ENCODE peak calls at places on chromosomes 1 and 21, in nine cellular contexts. One of them, this sample, is unnamed.

GRCh38 chr1:21931171-21932093 is 5.7 kb downstream of the HSPG2 start:
- DNase-seq in pancreas: no peak
- DNase-seq in fibroblast of lung: peak; percentile 95
- DNase-seq in lung: peak; percentile 82
- DNase-seq in uterus: peak; percentile 67
- DNase-seq in tibial nerve: peak; percentile 59
- DNase-seq in neuronal stem cell: no peak
- DNase-seq in NT2/D1: no peak
- DNase-seq in aorta: peak; percentile 90
- DNase-seq in this sample: no peak

GRCh38 chr1:194618101-194618500 is 1431.7 kb upstream of the B3GALT2 start:
- DNase-seq in neuronal stem cell: no peak
- DNase-seq in lung: no peak
- DNase-seq in uterus: no peak
- DNase-seq in pancreas: no peak
- DNase-seq in aorta: no peak
- DNase-seq in fibroblast of lung: no peak
- DNase-seq in NT2/D1: no peak
- DNase-seq in tibial nerve: no peak
- DNase-seq in this sample: no peak

GRCh38 chr1:176110203-176110602 is 96.9 kb downstream of the COP1 start:
- DNase-seq in fibroblast of lung: peak; percentile 58
- DNase-seq in aorta: no peak
- DNase-seq in pancreas: no peak
- DNase-seq in neuronal stem cell: no peak
- DNase-seq in tibial nerve: no peak
- DNase-seq in lung: no peak
- DNase-seq in NT2/D1: no peak
- DNase-seq in uterus: no peak
- DNase-seq in this sample: no peak

GRCh38 chr1:91844862-91845528 is 41.0 kb downstream of the TGFBR3 start:
- DNase-seq in uterus: peak; percentile 68
- DNase-seq in lung: peak; percentile 41
- DNase-seq in pancreas: no peak
- DNase-seq in fibroblast of lung: peak; percentile 88
- DNase-seq in neuronal stem cell: no peak
- DNase-seq in NT2/D1: no peak
- DNase-seq in tibial nerve: peak; percentile 63
- DNase-seq in aorta: peak; percentile 52
- DNase-seq in this sample: no peak

GRCh38 chr1:171142081-171142450 is 43.0 kb upstream of the FMO2 start:
- DNase-seq in neuronal stem cell: no peak
- DNase-seq in aorta: peak; percentile 68
- DNase-seq in uterus: peak; percentile 71
- DNase-seq in fibroblast of lung: peak; percentile 54
- DNase-seq in NT2/D1: no peak
- DNase-seq in tibial nerve: peak; percentile 76
- DNase-seq in lung: peak; percentile 42
- DNase-seq in pancreas: peak; percentile 20
- DNase-seq in this sample: no peak

GRCh38 chr21:46226920-46227599 is 1.5 kb downstream of the LSS start:
- DNase-seq in lung: no peak
- DNase-seq in uterus: no peak
- DNase-seq in tibial nerve: no peak
- DNase-seq in neuronal stem cell: no peak
- DNase-seq in NT2/D1: no peak
- DNase-seq in pancreas: no peak
- DNase-seq in fibroblast of lung: peak; percentile 27
- DNase-seq in aorta: peak; percentile 39
- DNase-seq in this sample: no peak

GRCh38 chr1:32066489-32066873 is 6.3 kb upstream of the TMEM39B start:
- DNase-seq in tibial nerve: peak; percentile 80
- DNase-seq in lung: peak; percentile 91
- DNase-seq in neuronal stem cell: no peak
- DNase-seq in aorta: peak; percentile 88
- DNase-seq in pancreas: peak; percentile 60
- DNase-seq in fibroblast of lung: peak; percentile 76
- DNase-seq in uterus: no peak
- DNase-seq in NT2/D1: no peak
- DNase-seq in this sample: no peak

GRCh38 chr1:246117066-246117791 is 389.9 kb downstream of the SMYD3 start:
- DNase-seq in pancreas: peak; percentile 58
- DNase-seq in neuronal stem cell: no peak
- DNase-seq in uterus: no peak
- DNase-seq in fibroblast of lung: peak; percentile 50
- DNase-seq in aorta: no peak
- DNase-seq in lung: peak; percentile 34
- DNase-seq in tibial nerve: peak; percentile 12
- DNase-seq in NT2/D1: peak; percentile 54
- DNase-seq in this sample: peak; percentile 20

GRCh38 chr1:183926978-183927377 is 110.5 kb downstream of the COLGALT2 start:
- DNase-seq in tibial nerve: no peak
- DNase-seq in pancreas: no peak
- DNase-seq in neuronal stem cell: no peak
- DNase-seq in NT2/D1: no peak
- DNase-seq in aorta: no peak
- DNase-seq in uterus: no peak
- DNase-seq in lung: no peak
- DNase-seq in fibroblast of lung: peak; percentile 81
- DNase-seq in this sample: no peak

GRCh38 chr1:155051777-155052398 is 772 bp downstream of the ADAM15 start:
- DNase-seq in pancreas: peak; percentile 54
- DNase-seq in aorta: peak; percentile 77
- DNase-seq in neuronal stem cell: no peak
- DNase-seq in fibroblast of lung: peak; percentile 23
- DNase-seq in NT2/D1: no peak
- DNase-seq in tibial nerve: peak; percentile 31
- DNase-seq in uterus: peak; percentile 67
- DNase-seq in lung: peak; percentile 75
- DNase-seq in this sample: no peak

GRCh38 chr1:58608297-58608696 is 31.2 kb upstream of the TACSTD2 start:
- DNase-seq in lung: no peak
- DNase-seq in neuronal stem cell: no peak
- DNase-seq in tibial nerve: no peak
- DNase-seq in fibroblast of lung: peak; percentile 63
- DNase-seq in NT2/D1: no peak
- DNase-seq in uterus: no peak
- DNase-seq in aorta: no peak
- DNase-seq in pancreas: no peak
- DNase-seq in this sample: no peak

GRCh38 chr1:42003433-42003832 is 84.7 kb upstream of the HIVEP3 start:
- DNase-seq in aorta: no peak
- DNase-seq in NT2/D1: no peak
- DNase-seq in uterus: no peak
- DNase-seq in neuronal stem cell: no peak
- DNase-seq in fibroblast of lung: no peak
- DNase-seq in tibial nerve: no peak
- DNase-seq in pancreas: no peak
- DNase-seq in lung: peak; percentile 76
- DNase-seq in this sample: no peak

GRCh38 chr1:10816743-10817369 is 20.4 kb upstream of the CASZ1 start:
- DNase-seq in tibial nerve: no peak
- DNase-seq in neuronal stem cell: no peak
- DNase-seq in fibroblast of lung: no peak
- DNase-seq in NT2/D1: no peak
- DNase-seq in aorta: no peak
- DNase-seq in lung: no peak
- DNase-seq in uterus: no peak
- DNase-seq in pancreas: no peak
- DNase-seq in this sample: no peak

GRCh38 chr1:26293911-26294463 is 12.4 kb downstream of the UBXN11 start:
- DNase-seq in tibial nerve: no peak
- DNase-seq in aorta: no peak
- DNase-seq in lung: no peak
- DNase-seq in NT2/D1: no peak
- DNase-seq in neuronal stem cell: no peak
- DNase-seq in fibroblast of lung: no peak
- DNase-seq in uterus: no peak
- DNase-seq in pancreas: no peak
- DNase-seq in this sample: no peak

GRCh38 chr1:26291433-26291832 is 11.5 kb downstream of the SH3BGRL3 start:
- DNase-seq in tibial nerve: no peak
- DNase-seq in lung: no peak
- DNase-seq in fibroblast of lung: no peak
- DNase-seq in neuronal stem cell: no peak
- DNase-seq in uterus: no peak
- DNase-seq in aorta: no peak
- DNase-seq in NT2/D1: no peak
- DNase-seq in pancreas: no peak
- DNase-seq in this sample: no peak

GRCh38 chr1:26290416-26291261 is 10.8 kb downstream of the SH3BGRL3 start:
- DNase-seq in uterus: no peak
- DNase-seq in aorta: no peak
- DNase-seq in pancreas: no peak
- DNase-seq in fibroblast of lung: no peak
- DNase-seq in NT2/D1: no peak
- DNase-seq in tibial nerve: no peak
- DNase-seq in neuronal stem cell: no peak
- DNase-seq in lung: no peak
- DNase-seq in this sample: no peak

GRCh38 chr1:26290061-26290415 is 10.2 kb downstream of the SH3BGRL3 start:
- DNase-seq in pancreas: no peak
- DNase-seq in aorta: no peak
- DNase-seq in NT2/D1: no peak
- DNase-seq in lung: no peak
- DNase-seq in tibial nerve: no peak
- DNase-seq in uterus: no peak
- DNase-seq in neuronal stem cell: no peak
- DNase-seq in fibroblast of lung: no peak
- DNase-seq in this sample: no peak

DNA sequence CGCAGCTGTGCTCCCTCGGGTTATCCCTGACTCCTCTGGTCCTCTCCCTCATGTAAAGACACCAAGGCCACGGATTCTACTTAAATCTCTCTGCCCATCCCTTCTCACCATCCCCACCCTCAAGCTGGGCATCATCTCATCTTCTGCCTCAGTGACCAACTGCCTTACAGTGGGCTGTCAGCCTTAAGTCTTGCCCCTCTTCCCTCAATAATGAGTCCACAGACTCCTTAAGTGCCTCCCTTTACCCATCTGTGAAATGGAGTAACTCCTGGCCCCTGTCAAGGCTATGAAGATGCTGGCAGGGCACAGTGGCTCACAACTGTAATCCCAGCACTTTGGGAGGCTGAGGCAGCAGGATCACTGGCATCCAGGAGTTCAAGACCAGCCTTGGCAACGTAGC is 12.1 kb downstream of the SH3BGRL3 start:
- DNase-seq in lung: no peak
- DNase-seq in pancreas: no peak
- DNase-seq in NT2/D1: no peak
- DNase-seq in fibroblast of lung: no peak
- DNase-seq in tibial nerve: no peak
- DNase-seq in aorta: no peak
- DNase-seq in uterus: no peak
- DNase-seq in neuronal stem cell: no peak
- DNase-seq in this sample: no peak
- H3K4me1 ChIP-seq in lung: peaks cover 2% of the 10 kb centered on the region
- H3K4me1 ChIP-seq in pancreas: no peaks in the 10 kb centered on the region
- H3K4me1 ChIP-seq in NT2/D1: peaks cover 22% of the 10 kb centered on the region
- H3K4me1 ChIP-seq in fibroblast of lung: peaks cover 9% of the 10 kb centered on the region
- H3K4me1 ChIP-seq in tibial nerve: no peaks in the 10 kb centered on the region
- H3K4me1 ChIP-seq in aorta: no peaks in the 10 kb centered on the region
- H3K4me1 ChIP-seq in uterus: no peaks in the 10 kb centered on the region
- H3K4me1 ChIP-seq in neuronal stem cell: peaks cover 28% of the 10 kb centered on the region
- H3K4me1 ChIP-seq in this sample: peaks cover 9% of the 10 kb centered on the region

GRCh38 chr1:189027509-189027908 is 1450.2 kb downstream of the BRINP3 start:
- DNase-seq in NT2/D1: no peak
- DNase-seq in tibial nerve: no peak
- DNase-seq in pancreas: no peak
- DNase-seq in fibroblast of lung: no peak
- DNase-seq in neuronal stem cell: no peak
- DNase-seq in lung: no peak
- DNase-seq in aorta: no peak
- DNase-seq in uterus: no peak
- DNase-seq in this sample: no peak
- H3K4me1 ChIP-seq in NT2/D1: no peaks in the 10 kb centered on the region
- H3K4me1 ChIP-seq in tibial nerve: no peaks in the 10 kb centered on the region
- H3K4me1 ChIP-seq in pancreas: no peaks in the 10 kb centered on the region
- H3K4me1 ChIP-seq in fibroblast of lung: no peaks in the 10 kb centered on the region
- H3K4me1 ChIP-seq in neuronal stem cell: no peaks in the 10 kb centered on the region
- H3K4me1 ChIP-seq in lung: no peaks in the 10 kb centered on the region
- H3K4me1 ChIP-seq in aorta: no peaks in the 10 kb centered on the region
- H3K4me1 ChIP-seq in uterus: no peaks in the 10 kb centered on the region
- H3K4me1 ChIP-seq in this sample: no peaks in the 10 kb centered on the region

DNA sequence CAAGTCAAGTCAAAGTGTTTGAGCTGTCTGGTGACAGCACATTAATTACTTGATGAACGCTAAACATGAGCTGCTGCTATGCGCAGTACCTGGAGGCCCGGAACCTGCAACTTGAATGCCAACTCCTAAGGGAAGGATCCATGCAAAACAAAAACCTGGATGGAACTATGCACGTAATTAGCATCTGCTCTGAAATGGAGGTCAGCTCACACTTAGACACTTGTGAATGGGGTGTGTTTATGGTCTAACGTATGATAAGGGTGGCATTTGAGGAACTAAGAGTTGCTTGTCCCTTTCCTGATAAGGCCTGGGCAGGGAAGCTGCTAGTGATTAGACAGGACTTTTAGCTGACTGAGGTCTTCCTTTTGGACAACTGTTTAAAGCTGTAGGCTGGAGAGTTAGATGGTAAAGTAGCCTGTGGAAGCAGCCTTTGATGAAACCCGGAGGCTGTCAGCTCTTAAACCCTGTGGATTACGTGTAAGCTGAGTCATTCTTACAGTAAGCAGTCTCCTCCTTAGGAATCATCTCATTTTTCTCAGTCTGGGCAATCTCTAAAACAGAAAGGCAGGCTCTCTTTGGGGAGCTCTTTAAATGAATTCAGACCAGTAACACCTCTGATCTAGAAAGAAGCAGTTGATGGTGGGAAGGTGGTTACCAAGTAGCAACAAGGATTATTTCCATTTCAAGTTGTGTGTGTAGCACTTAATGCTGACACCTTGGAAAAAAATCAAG is 6.8 kb downstream of the TENT5C start:
- DNase-seq in aorta: no peak
- DNase-seq in lung: no peak
- DNase-seq in neuronal stem cell: no peak
- DNase-seq in uterus: peak; percentile 25
- DNase-seq in fibroblast of lung: peak; percentile 90
- DNase-seq in NT2/D1: no peak
- DNase-seq in pancreas: no peak
- DNase-seq in tibial nerve: no peak
- DNase-seq in this sample: no peak
- H3K4me1 ChIP-seq in aorta: peaks cover 4% of the 10 kb centered on the region
- H3K4me1 ChIP-seq in lung: peaks cover 8% of the 10 kb centered on the region
- H3K4me1 ChIP-seq in neuronal stem cell: peaks cover 3% of the 10 kb centered on the region
- H3K4me1 ChIP-seq in uterus: peaks cover 4% of the 10 kb centered on the region
- H3K4me1 ChIP-seq in fibroblast of lung: peaks cover 11% of the 10 kb centered on the region
- H3K4me1 ChIP-seq in NT2/D1: peaks cover 17% of the 10 kb centered on the region
- H3K4me1 ChIP-seq in pancreas: peaks cover 16% of the 10 kb centered on the region
- H3K4me1 ChIP-seq in tibial nerve: no peaks in the 10 kb centered on the region
- H3K4me1 ChIP-seq in this sample: no peaks in the 10 kb centered on the region

DNA sequence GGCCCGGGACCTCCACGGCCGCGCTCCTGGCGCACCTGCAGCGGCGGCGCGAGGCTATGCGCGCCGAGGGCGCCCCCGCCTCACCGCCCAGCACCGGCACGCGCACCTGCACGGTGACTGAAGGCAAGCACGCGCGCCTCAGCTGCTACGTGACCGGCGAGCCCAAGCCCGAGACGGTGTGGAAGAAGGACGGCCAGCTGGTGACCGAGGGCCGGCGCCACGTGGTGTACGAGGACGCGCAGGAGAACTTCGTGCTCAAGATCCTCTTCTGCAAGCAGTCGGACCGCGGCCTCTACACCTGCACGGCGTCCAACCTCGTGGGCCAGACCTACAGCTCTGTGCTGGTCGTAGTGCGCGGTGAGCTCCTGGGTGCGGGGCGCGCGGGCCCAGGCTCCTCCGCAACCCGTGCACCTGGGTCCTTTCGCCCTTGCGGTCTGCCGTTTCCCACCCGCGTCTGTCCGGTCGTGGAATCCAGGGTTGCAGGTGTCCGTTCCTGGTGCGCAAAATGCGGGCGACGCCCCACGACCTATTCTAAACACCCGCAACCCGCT is 4.6 kb downstream of the OBSCN start:
- DNase-seq in NT2/D1: no peak
- DNase-seq in pancreas: no peak
- DNase-seq in tibial nerve: no peak
- DNase-seq in aorta: no peak
- DNase-seq in neuronal stem cell: no peak
- DNase-seq in fibroblast of lung: no peak
- DNase-seq in lung: no peak
- DNase-seq in uterus: no peak
- DNase-seq in this sample: no peak
- H3K4me1 ChIP-seq in NT2/D1: peaks cover 23% of the 10 kb centered on the region
- H3K4me1 ChIP-seq in pancreas: no peaks in the 10 kb centered on the region
- H3K4me1 ChIP-seq in tibial nerve: no peaks in the 10 kb centered on the region
- H3K4me1 ChIP-seq in aorta: no peaks in the 10 kb centered on the region
- H3K4me1 ChIP-seq in neuronal stem cell: peaks cover 20% of the 10 kb centered on the region
- H3K4me1 ChIP-seq in fibroblast of lung: no peaks in the 10 kb centered on the region
- H3K4me1 ChIP-seq in lung: peaks cover 9% of the 10 kb centered on the region
- H3K4me1 ChIP-seq in uterus: no peaks in the 10 kb centered on the region
- H3K4me1 ChIP-seq in this sample: peaks cover 6% of the 10 kb centered on the region

This sample was measured in iPS DF 6.9.